ENCODE peak calls at places on chromosomes 13 and 19, in five cellular contexts. W, X, I, C and P are unnamed samples.

GRCh38 chr13:111411186-111411858 is 90.9 kb downstream of the TEX29 start:
- DNase-seq in X (no peak), C (no peak), W (no peak), I (no peak), P (no peak)

GRCh38 chr13:31556376-31556775 is 182.9 kb upstream of the RXFP2 start:
- DNase-seq in W (no peak), C (no peak), X (no peak), I (no peak), P (no peak)

GRCh38 chr19:769610-770009 is 18.7 kb downstream of the MISP start:
- DNase-seq in C (no peak), I (no peak), X (no peak), W (no peak), P (no peak)

GRCh38 chr19:5692785-5693194 is 2.7 kb downstream of the RPL36 start:
- DNase-seq in I (no peak), W (no peak), C (no peak), X (no peak), P (no peak)

GRCh38 chr13:41905600-41906254 is 55.2 kb downstream of the VWA8 start:
- DNase-seq in W (no peak), X (no peak), C (no peak), I (no peak), P (no peak)

GRCh38 chr13:104442541-104442940 is 1376.3 kb upstream of the SLC10A2 start:
- DNase-seq in I (no peak), X (no peak), C (no peak), W (no peak), P (no peak)

GRCh38 chr19:2994588-2995131 is 17.3 kb downstream of the TLE6 start:
- DNase-seq in I (no peak), X (no peak), W (no peak), C (no peak), P (no peak)

GRCh38 chr19:12969292-12969988 is at the start of gene DAND5:
- DNase-seq in I (no peak), X (no peak), C (no peak), W (peak; percentile 65), P (no peak)

GRCh38 chr13:97766749-97767148 is 186.7 kb upstream of the IPO5 start:
- DNase-seq in C (no peak), I (no peak), X (no peak), W (no peak), P (no peak)

GRCh38 chr19:45608948-45609347 is 6.9 kb upstream of the GPR4 start:
- DNase-seq in I (no peak), C (no peak), X (no peak), W (no peak), P (no peak)

GRCh38 chr19:45601524-45602522 is at the start of gene GPR4:
- DNase-seq in C (no peak), I (no peak), X (peak; percentile 85), W (no peak), P (no peak)

GRCh38 chr19:45607071-45608029 is 5.3 kb upstream of the GPR4 start:
- DNase-seq in W (peak; percentile 80), I (peak; percentile 66), X (no peak), C (no peak), P (peak; percentile 81)
- H3K27ac ChIP-seq in W (peak overlapping the region; percentile 48), I (peak overlapping the region; percentile 37), X (peak overlapping the region; percentile 67), C (peak overlapping the region; percentile 20), P (no peak overlapping the region)

DNA sequence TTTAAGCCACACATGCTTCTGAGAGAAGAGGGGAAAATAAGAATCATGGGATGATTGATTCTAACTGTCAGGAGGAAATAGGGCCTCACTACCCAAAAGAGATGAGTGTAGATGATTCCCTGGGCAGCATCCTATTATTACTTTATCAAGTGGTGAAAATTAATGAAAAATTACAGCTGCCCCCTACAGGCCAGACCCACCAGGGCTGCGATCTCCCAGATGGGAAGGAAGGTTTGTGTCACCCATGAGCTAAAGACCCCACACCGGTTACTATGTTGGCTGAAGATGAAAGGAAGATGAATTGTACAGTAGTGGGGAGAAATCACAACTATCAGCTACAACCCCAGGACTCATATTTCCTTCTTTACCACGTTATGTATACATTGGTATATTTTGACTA is 49.5 kb downstream of the RFC3 start:
- DNase-seq in I (no peak), C (no peak), X (no peak), W (no peak), P (no peak)
- TF ChIP-seq CTCF in I (no peak), C (no peak), X (no peak), W (no peak), P (no peak)

GRCh38 chr19:21328885-21329605 is at the start of gene ZNF708:
- DNase-seq in W (peak; percentile 86), C (peak; percentile 78), X (peak; percentile 91), I (peak; percentile 81), P (peak; percentile 93)
- H3K4me3 ChIP-seq in W (peak within 1 kb of the TSS; percentile 65), C (peak within 1 kb of the TSS; percentile 78), X (peak within 1 kb of the TSS; percentile 60), I (peak within 1 kb of the TSS; percentile 61), P (peak within 1 kb of the TSS; percentile 79)

DNA sequence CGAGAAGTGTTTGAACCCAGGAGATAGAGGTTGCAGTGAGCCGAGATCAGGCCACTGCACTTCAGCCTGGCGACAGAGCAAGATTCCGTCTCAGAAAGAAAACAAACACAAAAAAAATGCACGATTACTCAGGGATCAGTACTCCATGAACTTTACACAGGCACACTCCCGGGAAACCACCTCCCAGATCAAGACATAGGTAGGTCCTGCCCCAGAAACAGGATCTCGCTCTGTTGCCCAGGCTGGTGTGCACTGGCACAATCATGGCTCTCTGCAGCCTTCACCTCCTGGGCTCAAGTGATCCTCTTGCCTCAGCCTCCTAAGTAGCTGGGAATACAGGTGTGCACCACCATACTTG is 11.2 kb downstream of the VASP start:
- DNase-seq in X (no peak), I (no peak), W (peak; percentile 56), C (no peak), P (no peak)
- H3K27ac ChIP-seq in X (no peak overlapping the region), I (no peak overlapping the region), W (peak overlapping the region; percentile 97), C (no peak overlapping the region), P (no peak overlapping the region)

DNA sequence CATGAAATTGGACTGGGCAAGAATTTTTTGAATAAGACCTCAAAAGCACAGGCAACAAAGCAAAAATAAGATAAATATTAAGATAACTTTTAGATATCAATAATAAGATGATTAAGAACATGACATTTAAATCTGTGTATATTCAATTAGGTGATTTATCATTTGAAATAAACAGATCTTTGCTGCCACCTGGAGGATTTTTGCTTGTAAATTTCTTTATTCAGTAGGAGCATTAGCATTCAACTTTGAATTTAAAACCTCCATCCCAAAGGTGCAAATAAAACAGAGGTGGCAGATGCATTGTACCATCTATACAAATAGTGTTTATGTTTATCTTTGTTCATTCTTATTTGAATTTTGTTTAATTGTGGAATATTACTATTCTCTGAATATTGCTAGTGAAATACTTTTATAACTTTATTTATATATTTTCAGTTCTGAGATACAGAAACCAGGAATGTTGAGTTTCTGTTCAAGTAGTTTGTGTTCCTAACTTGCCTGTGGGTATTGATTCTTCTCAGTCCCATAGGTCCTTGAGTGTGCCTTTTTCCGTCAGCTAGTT is 20.9 kb downstream of the COG6 start:
- DNase-seq in W (no peak), I (no peak), C (no peak), X (no peak), P (no peak)
- TF ChIP-seq CTCF in W (no peak), I (peak; percentile 41), C (peak; percentile 52), X (peak; percentile 17), P (no peak)

GRCh38 chr19:42251572-42251990 is 3.3 kb downstream of the ERF start:
- DNase-seq in X (no peak), C (no peak), I (no peak), W (no peak), P (peak; percentile 71)

GRCh38 chr19:42250249-42250665 is 4.7 kb downstream of the ERF start:
- DNase-seq in I (no peak), W (no peak), C (no peak), X (peak; percentile 73), P (peak; percentile 85)

GRCh38 chr19:42249769-42250168 is 5.2 kb downstream of the ERF start:
- DNase-seq in C (no peak), I (no peak), X (no peak), W (no peak), P (no peak)

GRCh38 chr19:42249149-42249750 is 5.7 kb downstream of the ERF start:
- DNase-seq in I (no peak), C (no peak), X (peak; percentile 82), W (no peak), P (no peak)

GRCh38 chr19:42250666-42251531 is 4.0 kb downstream of the ERF start:
- DNase-seq in I (peak; percentile 49), W (no peak), C (no peak), X (peak; percentile 86), P (peak; percentile 76)
- H3K4me3 ChIP-seq in I (peak overlapping the region; percentile 10), W (peak overlapping the region; percentile 93), C (peak overlapping the region; percentile 84), X (peak overlapping the region; percentile 90), P (peak overlapping the region; percentile 97)

DNA sequence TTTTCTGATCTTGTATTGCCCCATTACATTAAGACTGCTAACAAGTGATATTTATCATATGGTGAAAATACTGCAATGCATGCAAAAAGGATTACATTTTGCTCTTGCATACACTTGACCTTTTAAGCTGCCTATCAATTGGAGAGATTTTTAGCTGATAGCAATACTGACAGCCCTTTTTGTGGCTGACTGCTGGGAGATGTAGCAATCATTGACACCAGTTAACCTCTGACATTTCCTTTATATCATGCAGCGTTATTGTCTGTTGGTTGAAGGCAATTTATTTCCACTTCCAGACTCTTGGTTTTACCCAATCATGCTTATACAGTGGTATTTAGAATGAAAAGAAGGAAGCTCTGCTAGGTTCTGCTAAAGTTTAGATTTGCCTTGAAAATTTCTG is 364.0 kb downstream of the LMO7 start:
- DNase-seq in I (no peak), C (no peak), X (no peak), W (no peak), P (no peak)
- H3K27ac ChIP-seq in I (no peak overlapping the region), C (no peak overlapping the region), X (no peak overlapping the region), W (no peak overlapping the region), P (no peak overlapping the region)

GRCh38 chr19:53812335-53812734 is 11.8 kb downstream of the NLRP12 start:
- DNase-seq in I (no peak), C (no peak), X (no peak), W (no peak), P (no peak)
- TF ChIP-seq CTCF in I (no peak), C (no peak), X (no peak), W (no peak), P (no peak)

GRCh38 chr19:42176649-42176989 is 40.9 kb downstream of the DEDD2 start:
- DNase-seq in X (peak; percentile 87), W (peak; percentile 31), I (no peak), C (no peak), P (no peak)
- H3K4me3 ChIP-seq in X (peak overlapping the region; percentile 52), W (peak overlapping the region; percentile 58), I (peak overlapping the region; percentile 1), C (peak overlapping the region; percentile 73), P (peak overlapping the region; percentile 67)